ENCODE peak calls at places on chromosomes 6 and 20, in eight cellular contexts. B is heart right ventricle, G is upper lobe of right lung, Y is endothelial cell, E is omental fat pad, Z is AG09319, S is sigmoid colon, D is cardiac muscle cell. V is an unnamed sample.

GRCh38 chr6:151060096-151060741 is 179.5 kb upstream of the AKAP12 start:
- DNase-seq in B (no peak), G (no peak), Y (no peak), E (no peak), Z (peak), S (no peak), D (no peak), V (peak)

GRCh38 chr20:4465855-4466545 is 255.7 kb upstream of the PRND start:
- DNase-seq in B (no peak), G (no peak), Y (no peak), E (no peak), Z (no peak), S (no peak), D (no peak), V (no peak)

GRCh38 chr6:31781244-31782125 is 4.4 kb upstream of the VWA7 start:
- DNase-seq in B (no peak), G (no peak), Y (no peak), E (no peak), Z (no peak), S (no peak), D (no peak), V (no peak)

GRCh38 chr6:84156306-84156705 is 71.1 kb downstream of the CEP162 start:
- DNase-seq in B (no peak), G (no peak), Y (no peak), E (no peak), Z (no peak), S (no peak), D (no peak), V (no peak)

GRCh38 chr6:159981591-159982245 is 12.8 kb downstream of the IGF2R start:
- DNase-seq in B (no peak), G (no peak), Y (peak), E (no peak), Z (no peak), S (peak), D (no peak), V (no peak)

GRCh38 chr6:6545616-6546317 is 42.8 kb upstream of the LY86 start:
- DNase-seq in B (no peak), G (no peak), Y (no peak), E (no peak), Z (no peak), S (no peak), D (peak), V (no peak)

GRCh38 chr6:118370722-118371121 is 177.4 kb upstream of the PLN start:
- DNase-seq in B (no peak), G (no peak), Y (no peak), E (no peak), Z (no peak), S (no peak), D (peak), V (no peak)

GRCh38 chr6:89257781-89258180 is 40.6 kb upstream of the GABRR1 start:
- DNase-seq in B (no peak), G (no peak), Y (no peak), E (no peak), Z (no peak), S (no peak), D (no peak), V (no peak)

GRCh38 chr6:3252861-3253596 is 5.7 kb upstream of the PSMG4 start:
- DNase-seq in B (no peak), G (no peak), Y (no peak), E (no peak), Z (no peak), S (peak), D (no peak), V (no peak)

GRCh38 chr6:143107440-143107839 is 46.8 kb downstream of the AIG1 start:
- DNase-seq in B (no peak), G (no peak), Y (no peak), E (no peak), Z (no peak), S (no peak), D (no peak), V (no peak)

GRCh38 chr6:49406241-49406970 is 56.6 kb downstream of the MMUT start:
- DNase-seq in B (no peak), G (no peak), Y (no peak), E (no peak), Z (no peak), S (no peak), D (no peak), V (peak)

GRCh38 chr20:44650777-44651493 is 564 bp downstream of the ADA start:
- DNase-seq in B (peak), G (no peak), Y (no peak), E (no peak), Z (no peak), S (no peak), D (no peak), V (no peak)

GRCh38 chr6:34015576-34015975 is 130.3 kb downstream of the GRM4 start:
- DNase-seq in B (no peak), G (no peak), Y (no peak), E (no peak), Z (no peak), S (no peak), D (no peak), V (no peak)

GRCh38 chr20:40667503-40667902 is 21.5 kb downstream of the MAFB start:
- DNase-seq in B (no peak), G (no peak), Y (no peak), E (no peak), Z (no peak), S (no peak), D (no peak), V (no peak)

GRCh38 chr6:20113649-20114224 is 98.5 kb downstream of the MBOAT1 start:
- DNase-seq in B (no peak), G (no peak), Y (no peak), E (no peak), Z (no peak), S (no peak), D (no peak), V (no peak)

GRCh38 chr6:38012573-38012972 is 193.0 kb downstream of the ZFAND3 start:
- DNase-seq in B (no peak), G (no peak), Y (peak), E (no peak), Z (no peak), S (no peak), D (peak), V (no peak)

GRCh38 chr6:159149641-159150040 is 19.6 kb upstream of the FNDC1 start:
- DNase-seq in B (no peak), G (no peak), Y (no peak), E (no peak), Z (no peak), S (no peak), D (no peak), V (no peak)

GRCh38 chr6:13307508-13307995 is 20.8 kb downstream of the TBC1D7 start:
- DNase-seq in B (no peak), G (no peak), Y (no peak), E (no peak), Z (no peak), S (no peak), D (no peak), V (no peak)

GRCh38 chr6:159977242-159978214 is 8.6 kb downstream of the IGF2R start:
- DNase-seq in B (peak), G (no peak), Y (no peak), E (no peak), Z (no peak), S (peak), D (no peak), V (no peak)

GRCh38 chr6:152189736-152190135 is 382.3 kb downstream of the ESR1 start:
- DNase-seq in B (no peak), G (no peak), Y (no peak), E (no peak), Z (no peak), S (no peak), D (no peak), V (no peak)

GRCh38 chr6:21095462-21095861 is 498.1 kb upstream of the SOX4 start:
- DNase-seq in B (no peak), G (no peak), Y (no peak), E (no peak), Z (no peak), S (no peak), D (no peak), V (no peak)

GRCh38 chr6:38350882-38351281 is 288.8 kb downstream of the BTBD9 start:
- DNase-seq in B (no peak), G (no peak), Y (no peak), E (no peak), Z (no peak), S (no peak), D (no peak), V (peak)

GRCh38 chr6:55528624-55529023 is 50.4 kb downstream of the HMGCLL1 start:
- DNase-seq in B (no peak), G (no peak), Y (peak), E (no peak), Z (no peak), S (no peak), D (no peak), V (no peak)

GRCh38 chr6:15259766-15260098 is 13.9 kb downstream of the JARID2 start:
- DNase-seq in B (no peak), G (no peak), Y (no peak), E (no peak), Z (no peak), S (no peak), D (no peak), V (no peak)

GRCh38 chr6:140051521-140052455 is 677.3 kb upstream of the CITED2 start:
- DNase-seq in B (no peak), G (no peak), Y (no peak), E (no peak), Z (no peak), S (no peak), D (no peak), V (peak)

GRCh38 chr6:112298816-112299281 is 44.5 kb upstream of the LAMA4 start:
- DNase-seq in B (no peak), G (no peak), Y (no peak), E (no peak), Z (no peak), S (no peak), D (peak), V (peak)

GRCh38 chr20:57682184-57683038 is 27.4 kb downstream of the PMEPA1 start:
- DNase-seq in B (no peak), G (no peak), Y (no peak), E (no peak), Z (no peak), S (no peak), D (no peak), V (no peak)

GRCh38 chr6:25113436-25113835 is 165.7 kb upstream of the CARMIL1 start:
- DNase-seq in B (no peak), G (no peak), Y (no peak), E (no peak), Z (no peak), S (no peak), D (no peak), V (no peak)

GRCh38 chr20:62138912-62139311 is 4.3 kb downstream of the PSMA7 start:
- DNase-seq in B (no peak), G (no peak), Y (no peak), E (no peak), Z (no peak), S (no peak), D (no peak), V (no peak)

GRCh38 chr6:24064106-24064505 is 61.9 kb upstream of the NRSN1 start:
- DNase-seq in B (no peak), G (no peak), Y (peak), E (no peak), Z (no peak), S (no peak), D (peak), V (no peak)
- TF ChIP-seq CTCF in B (no peak), G (peak), Y (peak), E (no peak), Z (peak), S (no peak), D (no peak), V (peak)

DNA sequence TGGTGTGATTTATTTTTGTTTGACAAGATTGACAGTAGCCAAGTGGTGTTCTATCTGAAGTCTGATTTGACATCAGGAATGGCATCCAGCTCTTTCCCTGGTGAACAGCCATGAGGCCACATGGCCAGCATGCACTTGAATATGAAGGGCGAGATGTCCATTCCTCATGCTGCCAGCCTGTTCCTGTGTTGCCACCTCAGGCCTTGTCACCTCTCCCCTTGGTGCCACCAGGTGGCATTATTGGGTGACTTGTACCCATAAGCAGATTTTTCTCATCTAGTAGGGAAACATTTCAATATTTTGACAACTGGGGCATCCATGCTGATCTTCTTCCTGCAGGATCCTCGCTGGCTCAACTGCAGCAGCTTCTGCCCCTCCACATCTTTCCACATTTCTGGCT is 199.1 kb downstream of the ERMARD start:
- DNase-seq in B (no peak), G (no peak), Y (no peak), E (no peak), Z (no peak), S (no peak), D (no peak), V (no peak)
- TF ChIP-seq CTCF in B (no peak), G (peak), Y (no peak), E (no peak), Z (peak), S (no peak), D (peak), V (peak)

GRCh38 chr20:54056762-54057639 is 13.4 kb downstream of the BCAS1 start:
- DNase-seq in B (no peak), G (no peak), Y (no peak), E (no peak), Z (no peak), S (no peak), D (no peak), V (no peak)
- TF ChIP-seq CTCF in B (no peak), G (no peak), Y (no peak), E (no peak), Z (no peak), S (no peak), D (no peak), V (no peak)

GRCh38 chr6:18183736-18184135 is 28.5 kb downstream of the KDM1B start:
- DNase-seq in B (no peak), G (no peak), Y (no peak), E (no peak), Z (no peak), S (no peak), D (no peak), V (no peak)

GRCh38 chr6:18186033-18186432 is 30.8 kb downstream of the KDM1B start:
- DNase-seq in B (no peak), G (no peak), Y (no peak), E (no peak), Z (no peak), S (no peak), D (peak), V (no peak)

GRCh38 chr6:18182568-18182967 is 27.3 kb downstream of the KDM1B start:
- DNase-seq in B (no peak), G (no peak), Y (no peak), E (no peak), Z (no peak), S (no peak), D (no peak), V (no peak)

GRCh38 chr6:18187701-18188100 is 32.5 kb downstream of the KDM1B start:
- DNase-seq in B (no peak), G (no peak), Y (no peak), E (no peak), Z (no peak), S (no peak), D (no peak), V (no peak)

DNA sequence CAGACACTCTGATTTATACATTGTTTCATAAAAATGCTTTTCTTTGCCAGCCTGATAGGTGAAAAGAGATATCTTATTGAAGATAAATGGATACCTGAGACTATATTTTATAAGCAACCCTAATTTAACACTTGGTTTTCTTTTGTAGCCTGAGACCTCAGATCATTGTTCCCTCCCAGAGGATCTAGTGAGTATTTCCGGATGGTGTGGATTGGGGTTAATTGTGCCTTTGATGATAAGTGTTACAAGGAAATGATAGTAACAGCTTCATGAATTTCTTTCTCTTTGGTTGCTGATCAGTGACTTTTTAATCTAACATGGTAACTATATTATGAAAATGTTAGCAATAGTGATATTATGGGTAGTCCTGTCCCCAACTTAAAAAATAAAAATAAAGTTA is 30.4 kb downstream of the KDM1B start:
- DNase-seq in B (no peak), G (no peak), Y (no peak), E (no peak), Z (no peak), S (no peak), D (no peak), V (no peak)
- TF ChIP-seq CTCF in B (no peak), G (no peak), Y (no peak), E (no peak), Z (no peak), S (no peak), D (no peak), V (no peak)

DNA sequence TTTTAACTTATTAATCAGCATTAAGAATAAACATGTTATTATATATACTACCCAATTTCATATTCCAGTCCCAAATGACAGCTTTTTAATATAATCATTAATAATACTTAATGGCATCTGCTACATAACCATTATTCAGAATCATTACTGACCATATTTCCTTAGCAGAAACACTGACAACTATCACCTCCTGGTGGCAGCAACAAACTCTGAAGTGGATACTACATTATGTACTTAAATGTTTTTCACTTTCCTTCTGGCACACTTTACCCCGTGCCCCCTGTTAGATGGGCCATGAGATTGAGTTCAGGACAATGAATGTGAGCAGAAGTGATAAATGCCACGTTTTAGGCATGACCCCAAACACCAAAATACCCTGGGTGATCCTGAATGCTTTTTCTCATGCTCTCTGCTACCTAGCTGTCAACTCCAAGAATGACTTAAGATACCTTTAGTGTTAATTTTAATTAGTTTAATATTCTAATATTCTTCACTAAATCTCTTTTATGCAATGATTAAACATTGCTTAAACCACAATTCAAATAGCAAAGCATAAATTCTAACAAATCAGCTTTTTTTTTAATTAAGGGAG is 77.1 kb downstream of the LMBRD1 start:
- DNase-seq in B (no peak), G (no peak), Y (no peak), E (no peak), Z (no peak), S (no peak), D (peak), V (peak)
- TF ChIP-seq CTCF in B (no peak), G (no peak), Y (peak), E (no peak), Z (peak), S (no peak), D (peak), V (peak)

GRCh38 chr6:134061440-134061839 is 9.0 kb upstream of the SLC2A12 start:
- DNase-seq in B (peak), G (no peak), Y (no peak), E (no peak), Z (no peak), S (no peak), D (no peak), V (no peak)

GRCh38 chr6:134063966-134064445 is 11.6 kb upstream of the SLC2A12 start:
- DNase-seq in B (no peak), G (no peak), Y (peak), E (no peak), Z (peak), S (peak), D (peak), V (no peak)

GRCh38 chr6:134064461-134064860 is 12.0 kb upstream of the SLC2A12 start:
- DNase-seq in B (no peak), G (no peak), Y (no peak), E (no peak), Z (no peak), S (no peak), D (no peak), V (no peak)

GRCh38 chr6:134063121-134063965 is 10.9 kb upstream of the SLC2A12 start:
- DNase-seq in B (no peak), G (no peak), Y (no peak), E (no peak), Z (no peak), S (no peak), D (peak), V (no peak)

DNA sequence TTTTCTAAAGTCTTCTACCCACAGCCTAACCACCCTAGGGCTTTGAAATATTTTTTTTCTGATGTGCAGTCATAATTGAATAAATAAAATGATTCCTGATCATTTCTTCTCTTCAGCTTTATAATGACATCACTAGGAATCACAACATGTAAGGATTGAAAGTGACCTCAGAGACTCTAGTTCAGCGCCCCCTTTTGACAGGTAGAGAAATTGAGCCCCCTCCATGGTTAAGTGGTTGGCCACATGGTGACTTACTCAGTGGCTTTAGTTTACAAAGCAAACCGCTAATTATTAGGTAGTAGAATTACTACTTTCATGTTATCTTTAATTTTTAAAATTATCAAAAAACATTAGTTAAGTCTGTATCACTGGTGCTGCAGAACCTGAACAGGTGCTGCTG is 13.3 kb upstream of the SLC2A12 start:
- DNase-seq in B (no peak), G (no peak), Y (peak), E (no peak), Z (no peak), S (no peak), D (peak), V (no peak)
- TF ChIP-seq CTCF in B (no peak), G (peak), Y (peak), E (no peak), Z (peak), S (peak), D (peak), V (peak)

DNA sequence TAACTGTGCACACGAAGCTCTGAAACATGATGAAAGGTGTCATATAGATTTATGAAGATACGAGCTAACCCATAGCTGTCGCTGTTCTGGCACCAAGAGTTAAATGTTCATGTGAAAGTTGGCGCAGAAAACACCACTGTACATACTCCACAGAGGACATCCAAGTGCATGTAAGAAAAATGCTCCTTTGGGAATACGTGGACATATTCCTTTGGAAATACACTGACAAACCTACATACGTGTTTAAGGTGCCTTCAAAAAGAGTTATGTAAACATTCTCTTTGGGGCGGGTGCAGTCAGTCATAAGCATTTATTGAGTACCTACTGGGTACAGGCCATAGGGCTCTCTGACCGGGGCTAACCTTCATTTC is 723 bp upstream of the ARID1B start:
- DNase-seq in B (no peak), G (no peak), Y (no peak), E (no peak), Z (no peak), S (no peak), D (no peak), V (no peak)
- TF ChIP-seq CTCF in B (no peak), G (no peak), Y (no peak), E (no peak), Z (no peak), S (no peak), D (no peak), V (no peak)

DNA sequence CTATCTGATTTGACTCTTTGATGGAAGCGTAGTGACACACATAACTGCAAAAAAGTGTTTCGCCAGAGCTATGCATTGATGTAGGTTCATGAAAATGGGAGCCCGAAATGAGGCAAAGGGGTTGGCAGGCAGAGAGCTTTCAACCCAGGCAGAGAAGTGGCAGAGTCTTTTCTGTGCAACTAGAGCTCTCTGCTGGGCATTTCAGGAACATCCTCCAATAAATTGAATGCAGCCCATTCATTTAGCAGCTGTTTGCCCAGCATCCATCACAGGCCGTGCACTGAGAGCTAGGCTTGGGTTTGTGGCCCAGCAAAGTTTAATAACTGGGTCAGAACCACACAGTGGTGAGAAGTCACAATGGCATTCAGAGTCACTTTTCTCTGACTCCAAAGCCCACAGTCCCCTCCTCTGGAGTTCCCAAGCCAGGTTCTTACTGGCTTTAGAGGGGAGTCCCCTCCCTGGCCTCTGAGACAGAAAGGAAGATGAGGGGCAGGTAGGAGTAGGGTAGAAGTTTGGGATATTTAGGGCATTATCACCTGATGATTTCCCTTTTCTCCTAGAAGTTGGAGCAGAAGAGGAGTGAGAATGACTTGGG is 31.8 kb upstream of the ELMO2 start:
- DNase-seq in B (no peak), G (no peak), Y (peak), E (no peak), Z (no peak), S (no peak), D (peak), V (no peak)
- TF ChIP-seq CTCF in B (no peak), G (peak), Y (no peak), E (no peak), Z (peak), S (peak), D (peak), V (peak)

V was measured in retinal pigment epithelial cell.